ENCODE peak calls at places on chromosomes 1 and 21, in five cellular contexts. A is HFF-Myc; D is GM04504; G is T-helper 1 cell; B is activated CD4-positive, alpha-beta T cell treated with anti-CD3 and anti-CD28 coated beads for 48 hours. J is an unnamed sample.

GRCh38 chr21:28317177-28317950 is 675.3 kb downstream of the LTN1 start:
- DNase-seq in A (no peak), D (no peak), G (no peak), B (no peak), J (no peak)

GRCh38 chr1:241702436-241702835 is 50.4 kb downstream of the WDR64 start:
- DNase-seq in A (no peak), D (peak), G (no peak), B (no peak), J (no peak)

GRCh38 chr1:17862125-17862524 is 107.0 kb downstream of the ACTL8 start:
- DNase-seq in A (no peak), D (no peak), G (no peak), B (no peak), J (no peak)

GRCh38 chr1:231415018-231415583 is 7.0 kb downstream of the EGLN1 start:
- DNase-seq in A (no peak), D (no peak), G (no peak), B (no peak), J (no peak)

GRCh38 chr1:67433830-67434229 is 3.6 kb upstream of the SERBP1 start:
- DNase-seq in A (no peak), D (no peak), G (no peak), B (no peak), J (no peak)

GRCh38 chr21:40753756-40754155 is 93.2 kb downstream of the DSCAM start:
- DNase-seq in A (no peak), D (no peak), G (no peak), B (no peak), J (no peak)

GRCh38 chr1:19825298-19825697 is 10.2 kb upstream of the RNF186 start:
- DNase-seq in A (no peak), D (no peak), G (no peak), B (no peak), J (no peak)

GRCh38 chr1:54699936-54700525 is 15.6 kb upstream of the TTC4 start:
- DNase-seq in A (no peak), D (no peak), G (no peak), B (no peak), J (no peak)

GRCh38 chr1:111907321-111907720 is 82.1 kb downstream of the KCND3 start:
- DNase-seq in A (no peak), D (no peak), G (no peak), B (peak), J (no peak)

GRCh38 chr1:217776693-217777092 is 145.5 kb downstream of the SPATA17 start:
- DNase-seq in A (no peak), D (no peak), G (no peak), B (no peak), J (no peak)

GRCh38 chr1:6419803-6420593 is at the start of gene HES2:
- DNase-seq in A (no peak), D (no peak), G (no peak), B (no peak), J (no peak)

GRCh38 chr21:15660424-15660805 is 69.4 kb upstream of the USP25 start:
- DNase-seq in A (no peak), D (no peak), G (no peak), B (no peak), J (no peak)